ENCODE peak calls at places on chromosomes 16 and 17, in four cellular contexts. J is ovary; O is CD8-positive, alpha-beta T cell; B is adrenal gland. V is an unnamed sample.

GRCh38 chr17:80793851-80794267 is 197.8 kb upstream of the CHMP6 start:
- DNase-seq in J (no peak), O (no peak), B (no peak), V (peak)

GRCh38 chr17:56269509-56269908 is 116.2 kb downstream of the ANKFN1 start:
- DNase-seq in J (no peak), O (no peak), B (no peak), V (no peak)

GRCh38 chr16:87806608-87807546 is 41.1 kb upstream of the KLHDC4 start:
- DNase-seq in J (no peak), O (peak), B (peak), V (peak)

GRCh38 chr17:77755410-77755963 is 203.0 kb upstream of the TNRC6C start:
- DNase-seq in J (no peak), O (no peak), B (no peak), V (no peak)

GRCh38 chr17:30970757-30971567 is at the start of gene RNF135:
- DNase-seq in J (peak), O (peak), B (peak), V (peak)

GRCh38 chr17:82126479-82127314 is 28.7 kb upstream of the FASN start:
- DNase-seq in J (no peak), O (peak), B (no peak), V (no peak)

GRCh38 chr16:57479043-57479421 is 7.3 kb downstream of the DOK4 start:
- DNase-seq in J (no peak), O (no peak), B (no peak), V (peak)

GRCh38 chr16:30348113-30348512 is 7.0 kb downstream of the CD2BP2 start:
- DNase-seq in J (no peak), O (no peak), B (no peak), V (no peak)

GRCh38 chr16:87662254-87663204 is 60.2 kb downstream of the JPH3 start:
- DNase-seq in J (no peak), O (no peak), B (no peak), V (no peak)

GRCh38 chr16:5064915-5065314 is 841 bp downstream of the C16orf89 start:
- DNase-seq in J (no peak), O (no peak), B (no peak), V (no peak)

GRCh38 chr16:82506734-82507133 is 120.0 kb upstream of the CDH13 start:
- DNase-seq in J (no peak), O (no peak), B (no peak), V (peak)

GRCh38 chr17:64152428-64153125 is 22.6 kb upstream of the ERN1 start:
- DNase-seq in J (no peak), O (no peak), B (no peak), V (no peak)

GRCh38 chr16:53457670-53458069 is 23.4 kb downstream of the RBL2 start:
- DNase-seq in J (no peak), O (peak), B (no peak), V (no peak)

GRCh38 chr17:79907217-79907715 is 68.0 kb upstream of the CBX4 start:
- DNase-seq in J (no peak), O (no peak), B (no peak), V (no peak)

DNA sequence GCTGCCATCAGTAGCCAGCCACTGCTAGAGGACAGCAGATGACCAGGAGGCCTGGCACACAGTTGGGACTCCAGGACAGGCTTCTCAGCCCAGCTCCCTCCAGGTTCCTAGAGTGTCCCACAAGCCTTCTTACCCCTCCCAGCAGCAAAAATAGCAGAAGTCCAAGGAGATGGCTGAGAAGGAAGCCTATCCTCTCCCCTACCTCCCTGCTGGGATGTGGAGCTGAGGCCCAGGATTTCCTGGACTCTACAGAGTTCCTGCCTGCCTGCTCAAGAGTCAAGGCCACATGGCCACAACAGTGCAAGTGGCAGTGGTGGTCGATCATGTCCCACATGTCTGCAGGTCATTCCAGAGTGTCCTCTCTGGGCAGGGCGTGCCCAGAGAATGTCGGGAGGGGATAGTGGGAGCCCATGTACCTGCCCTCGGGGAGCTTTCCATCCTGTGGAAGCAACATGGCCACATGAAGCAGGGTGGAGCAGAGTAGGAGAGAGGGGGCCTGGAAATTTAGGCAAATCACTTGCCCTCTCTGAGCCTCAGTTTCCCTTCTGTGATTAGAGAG is 7.7 kb upstream of the HROB start:
- DNase-seq in J (no peak), O (no peak), B (no peak), V (no peak)
- H3K4me3 ChIP-seq in J (no peak), O (no peak), B (no peak), V (no peak)

DNA sequence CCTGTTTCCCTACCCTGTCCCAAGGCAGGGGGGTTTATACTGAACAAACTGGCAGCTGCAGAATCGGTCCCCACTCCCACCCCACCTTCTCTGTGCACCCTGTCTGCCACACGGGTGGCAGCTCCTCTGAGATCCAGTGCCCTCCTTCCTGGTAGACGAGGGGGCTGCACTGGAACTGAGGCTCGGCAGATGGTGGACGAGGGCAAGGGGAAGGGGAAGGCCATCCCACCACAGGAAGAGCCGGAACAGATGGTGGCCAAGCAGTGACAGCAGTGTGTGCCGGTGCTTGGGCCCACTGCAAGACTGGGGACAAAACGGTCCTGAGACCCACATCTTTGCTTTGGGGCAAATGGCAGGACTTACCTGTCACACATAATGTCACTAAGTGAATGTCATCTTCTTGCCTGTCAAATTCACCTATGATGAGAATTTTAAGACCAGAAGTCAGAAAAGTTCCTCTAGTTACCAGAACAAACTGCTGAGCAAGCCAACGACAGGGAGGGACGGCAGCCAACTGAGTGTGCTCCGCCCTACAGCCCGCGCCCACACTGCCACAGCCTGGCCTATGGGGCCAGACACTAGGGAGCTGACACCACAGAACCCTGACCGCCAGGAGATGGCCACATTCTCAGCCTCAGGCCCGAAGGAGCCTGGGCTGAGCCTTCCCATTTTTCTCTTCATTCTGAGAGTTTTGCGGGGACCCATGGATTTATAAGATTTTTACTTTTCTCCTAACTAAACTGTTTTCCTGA is 14.4 kb downstream of the NTAN1 start:
- DNase-seq in J (peak), O (no peak), B (peak), V (peak)
- TF ChIP-seq CTCF in J (no peak), O (no peak), B (peak), V (peak)

GRCh38 chr16:89563639-89564392 is 3.3 kb downstream of the RPL13 start:
- DNase-seq in J (no peak), O (no peak), B (no peak), V (peak)
- H3K4me3 ChIP-seq in J (no peak), O (no peak), B (no peak), V (no peak)

GRCh38 chr17:7748098-7748775 is 30.7 kb downstream of the DNAH2 start:
- DNase-seq in J (peak), O (no peak), B (no peak), V (peak)

GRCh38 chr17:7742729-7743128 is 25.2 kb downstream of the DNAH2 start:
- DNase-seq in J (no peak), O (no peak), B (no peak), V (no peak)

GRCh38 chr17:7747586-7747985 is 30.0 kb downstream of the DNAH2 start:
- DNase-seq in J (no peak), O (no peak), B (no peak), V (peak)

GRCh38 chr17:7744416-7744815 is 26.9 kb downstream of the DNAH2 start:
- DNase-seq in J (no peak), O (no peak), B (no peak), V (no peak)

DNA sequence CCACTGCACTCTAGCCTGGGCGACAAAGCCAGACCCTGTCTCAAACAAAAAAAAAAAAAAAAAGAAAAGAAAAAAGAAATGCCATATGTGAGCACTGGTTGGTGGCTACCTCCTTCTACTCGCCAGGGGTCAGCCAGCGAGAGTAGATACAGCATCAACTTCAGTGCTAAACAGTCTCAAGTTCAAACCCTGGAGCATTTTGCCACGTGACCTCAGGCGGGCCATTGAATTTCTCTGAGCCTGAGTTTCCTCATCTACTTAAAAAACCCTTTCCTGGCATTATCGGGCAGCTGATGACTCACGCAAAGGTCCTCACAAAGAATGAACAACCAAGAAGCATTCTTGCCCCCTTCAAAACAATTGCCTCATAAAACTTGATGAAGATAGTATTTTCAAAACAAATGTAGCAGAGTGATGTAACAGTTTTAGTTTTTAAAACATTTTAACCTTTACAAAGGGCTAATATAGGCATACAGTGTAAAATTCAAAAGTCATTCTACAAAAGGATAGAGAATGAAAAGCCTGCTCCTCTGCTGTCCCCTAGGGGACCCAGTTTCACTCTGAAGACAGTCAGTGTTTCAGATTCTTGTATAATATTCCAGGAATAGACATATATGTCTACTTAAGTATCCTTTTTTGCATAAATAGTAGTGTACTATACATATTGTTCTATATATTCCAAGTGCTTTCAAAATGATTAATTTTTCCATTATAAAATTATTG is 28.4 kb downstream of the DNAH2 start:
- DNase-seq in J (peak), O (no peak), B (peak), V (peak)
- TF ChIP-seq CTCF in J (no peak), O (no peak), B (no peak), V (peak)

V was measured in foreskin fibroblast.